ENCODE peak calls at places on chromosome 5, in ten cellular contexts. Z, R, E, F, Y, A, X, O, T and D are unnamed samples. For H3K9me2, the result is how much of the 10 kb centered on the place peaks cover.

GRCh38 chr5:33807771-33808170 is 84.0 kb downstream of the ADAMTS12 start:
- DNase-seq in A (no peak), X (no peak), R (no peak), F (no peak), O (no peak), Y (no peak), T (no peak), Z (no peak), E (no peak), D (no peak)

GRCh38 chr5:159010611-159011497 is 88.9 kb downstream of the EBF1 start:
- DNase-seq in F (peak), Z (peak), A (no peak), Y (no peak), T (peak), O (no peak), X (peak), E (no peak), R (peak), D (peak)

GRCh38 chr5:143395638-143396352 is 7.7 kb downstream of the NR3C1 start:
- DNase-seq in F (no peak), T (peak), Z (peak), X (no peak), Y (peak), R (peak), A (no peak), E (no peak), O (no peak), D (peak)

GRCh38 chr5:133900498-133901270 is 67.7 kb downstream of the C5orf15 start:
- DNase-seq in R (no peak), Z (no peak), F (peak), O (no peak), A (no peak), Y (no peak), E (no peak), T (no peak), X (no peak), D (no peak)

GRCh38 chr5:92554447-92555085 is 1026.5 kb downstream of the NR2F1-AS1 start:
- DNase-seq in F (no peak), A (no peak), T (no peak), Y (no peak), Z (no peak), E (no peak), X (no peak), O (no peak), R (no peak), D (no peak)

GRCh38 chr5:145855842-145856267 is 17.0 kb downstream of the GRXCR2 start:
- DNase-seq in Y (peak), O (no peak), X (no peak), Z (no peak), T (no peak), A (no peak), E (no peak), F (no peak), R (no peak), D (no peak)

GRCh38 chr5:163649522-163649921 is 144.1 kb downstream of the MAT2B start:
- DNase-seq in O (no peak), F (no peak), T (no peak), Z (peak), Y (no peak), R (no peak), X (no peak), A (peak), E (no peak), D (no peak)

GRCh38 chr5:161096006-161096405 is 244.0 kb upstream of the ATP10B start:
- DNase-seq in X (no peak), R (no peak), E (no peak), F (no peak), Y (no peak), T (no peak), O (no peak), A (no peak), Z (no peak), D (no peak)

GRCh38 chr5:154647760-154648143 is 107.4 kb upstream of the LARP1 start:
- DNase-seq in A (no peak), O (no peak), Z (peak), E (peak), R (no peak), F (no peak), X (peak), Y (no peak), T (no peak), D (no peak)

GRCh38 chr5:67842806-67843205 is 372.8 kb upstream of the PIK3R1 start:
- DNase-seq in F (peak), E (peak), T (no peak), A (no peak), O (no peak), Z (peak), Y (no peak), X (peak), R (no peak), D (no peak)

GRCh38 chr5:77893225-77893860 is 117.2 kb upstream of the TBCA start:
- DNase-seq in Z (peak), A (peak), Y (peak), X (no peak), F (no peak), T (no peak), E (peak), R (no peak), O (peak), D (no peak)

GRCh38 chr5:40220260-40220659 is 459.5 kb upstream of the PTGER4 start:
- DNase-seq in E (no peak), Y (no peak), T (no peak), R (no peak), A (no peak), Z (peak), O (no peak), F (no peak), X (no peak), D (no peak)

GRCh38 chr5:111126896-111127295 is 34.7 kb downstream of the WDR36 start:
- DNase-seq in F (no peak), X (peak), E (no peak), O (no peak), T (no peak), Y (no peak), R (no peak), Z (no peak), A (no peak), D (no peak)

GRCh38 chr5:122965111-122965510 is 71.4 kb downstream of the PPIC start:
- DNase-seq in X (no peak), R (no peak), E (no peak), Z (no peak), O (no peak), Y (no peak), F (no peak), T (no peak), A (no peak), D (no peak)

GRCh38 chr5:174837919-174838902 is 113.8 kb downstream of the MSX2 start:
- DNase-seq in F (peak), Z (peak), T (no peak), Y (peak), E (peak), R (no peak), X (peak), A (peak), O (no peak), D (no peak)

GRCh38 chr5:178994580-178995340 is at the start of gene GRM6:
- DNase-seq in Z (peak), O (no peak), Y (no peak), A (no peak), T (no peak), E (no peak), R (no peak), F (peak), X (peak), D (no peak)

DNA sequence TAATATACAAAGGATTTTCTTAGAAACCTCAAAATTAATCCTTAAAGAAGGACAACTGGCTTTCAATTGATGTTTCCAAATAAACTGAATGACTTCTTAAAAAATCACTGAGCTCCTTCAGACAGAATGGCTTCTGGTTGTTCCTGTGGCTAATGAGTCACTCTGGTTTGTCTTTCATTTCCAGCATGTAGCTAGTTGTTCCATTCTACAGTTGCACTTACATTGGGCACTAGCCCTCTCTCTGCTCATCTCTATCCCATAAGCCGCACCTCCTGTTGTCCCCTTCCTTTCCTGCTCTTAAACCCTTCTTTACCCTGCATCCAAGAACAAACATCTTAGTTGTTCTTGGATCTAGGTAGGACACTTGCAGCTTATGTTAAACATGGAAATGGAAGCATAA is 235.3 kb upstream of the HAPLN1 start:
- DNase-seq in F (no peak), E (no peak), T (no peak), R (no peak), Y (peak), Z (peak), A (no peak), O (no peak), X (no peak), D (no peak)
- H3K9me2 ChIP-seq in F (under half), E (under half), T (under half), R (under half), Y (under half), Z (under half), A (under half), O (under half), X (under half), D (under half)

GRCh38 chr5:125558466-125558865 is 812.0 kb upstream of the ZNF608 start:
- DNase-seq in E (no peak), O (no peak), T (no peak), X (no peak), R (no peak), Z (no peak), A (no peak), F (no peak), Y (no peak), D (no peak)
- H3K9me2 ChIP-seq in E (under half), O (under half), T (under half), X (under half), R (under half), Z (under half), A (under half), F (under half), Y (under half), D (under half)

GRCh38 chr5:115559524-115559923 is 14.9 kb upstream of the FEM1C start:
- DNase-seq in F (no peak), Z (peak), T (no peak), R (no peak), Y (peak), O (no peak), A (no peak), X (no peak), E (no peak), D (no peak)

GRCh38 chr5:115557667-115558387 is 13.3 kb upstream of the FEM1C start:
- DNase-seq in A (no peak), Z (peak), E (peak), R (no peak), F (no peak), X (no peak), O (no peak), T (no peak), Y (no peak), D (no peak)

GRCh38 chr5:115556276-115556675 is 11.7 kb upstream of the FEM1C start:
- DNase-seq in A (no peak), Y (no peak), F (no peak), E (no peak), Z (no peak), O (no peak), T (no peak), X (no peak), R (no peak), D (no peak)

GRCh38 chr5:115561176-115561575 is 16.6 kb upstream of the FEM1C start:
- DNase-seq in X (no peak), A (no peak), O (no peak), R (no peak), F (no peak), Y (no peak), Z (no peak), T (no peak), E (no peak), D (no peak)

GRCh38 chr5:115558388-115558956 is 13.9 kb upstream of the FEM1C start:
- DNase-seq in E (no peak), R (no peak), T (no peak), A (no peak), Y (no peak), X (no peak), Z (peak), F (no peak), O (no peak), D (no peak)
- H3K9me2 ChIP-seq in E (under half), R (under half), T (under half), A (under half), Y (under half), X (under half), Z (under half), F (under half), O (under half), D (under half)

GRCh38 chr5:100577506-100577905 is 42.3 kb downstream of the FAM174A start:
- DNase-seq in A (no peak), R (no peak), Z (no peak), E (no peak), Y (no peak), O (no peak), F (no peak), T (no peak), X (no peak), D (no peak)
- H3K9me2 ChIP-seq in A (under half), R (under half), Z (under half), E (under half), Y (under half), O (under half), F (under half), T (under half), X (under half), D (under half)

GRCh38 chr5:131256507-131256823 is 7.4 kb upstream of the CDC42SE2 start:
- DNase-seq in R (no peak), O (no peak), Y (no peak), E (no peak), Z (no peak), X (no peak), F (no peak), A (no peak), T (no peak), D (no peak)
- H3K9me2 ChIP-seq in R (under half), O (under half), Y (under half), E (under half), Z (under half), X (under half), F (under half), A (under half), T (under half), D (under half)